ENCODE peak calls at places on chromosomes 3 and 15, in ten cellular contexts. V, P, Q, O, U, Y, X, R, H and G are unnamed samples.

GRCh38 chr15:92580933-92581445 is 74.6 kb downstream of the FAM174B start:
- DNase-seq in V (no peak), P (no peak), Q (no peak), O (no peak), U (no peak), Y (no peak), X (no peak), R (no peak), H (no peak), G (no peak)

GRCh38 chr3:118817748-118818165 is 216.9 kb downstream of the IGSF11 start:
- DNase-seq in V (peak), P (peak), Q (peak), O (peak), U (no peak), Y (no peak), X (peak), R (no peak), H (peak), G (peak)

GRCh38 chr3:148792540-148792939 is 35.1 kb upstream of the CPB1 start:
- DNase-seq in V (no peak), P (no peak), Q (no peak), O (no peak), U (no peak), Y (no peak), X (no peak), R (no peak), H (no peak), G (no peak)

GRCh38 chr15:73809728-73810501 is 56.8 kb upstream of the INSYN1 start:
- DNase-seq in V (no peak), P (no peak), Q (no peak), O (peak), U (no peak), Y (peak), X (no peak), R (peak), H (no peak), G (no peak)

GRCh38 chr3:128285925-128286275 is 132.6 kb downstream of the EEFSEC start:
- DNase-seq in V (no peak), P (no peak), Q (peak), O (no peak), U (no peak), Y (no peak), X (no peak), R (no peak), H (no peak), G (no peak)

GRCh38 chr3:124846189-124846588 is 41.0 kb downstream of the ITGB5 start:
- DNase-seq in V (no peak), P (no peak), Q (no peak), O (no peak), U (peak), Y (no peak), X (no peak), R (no peak), H (no peak), G (no peak)

GRCh38 chr3:130576571-130577266 is 59.7 kb downstream of the COL6A6 start:
- DNase-seq in V (no peak), P (no peak), Q (no peak), O (no peak), U (peak), Y (no peak), X (peak), R (no peak), H (no peak), G (no peak)

GRCh38 chr15:44101944-44102343 is 93.1 kb downstream of the FRMD5 start:
- DNase-seq in V (no peak), P (no peak), Q (no peak), O (no peak), U (peak), Y (no peak), X (peak), R (peak), H (no peak), G (no peak)

GRCh38 chr15:70508561-70509281 is 254.6 kb downstream of the UACA start:
- DNase-seq in V (no peak), P (no peak), Q (no peak), O (peak), U (peak), Y (no peak), X (no peak), R (no peak), H (no peak), G (peak)

GRCh38 chr15:68420186-68420684 is 11.7 kb downstream of the ITGA11 start:
- DNase-seq in V (no peak), P (peak), Q (peak), O (no peak), U (no peak), Y (no peak), X (no peak), R (no peak), H (no peak), G (no peak)

GRCh38 chr15:90855139-90855538 is 13.2 kb upstream of the FURIN start:
- DNase-seq in V (no peak), P (no peak), Q (no peak), O (no peak), U (no peak), Y (no peak), X (no peak), R (no peak), H (no peak), G (no peak)

GRCh38 chr3:139434764-139435291 is 41.5 kb downstream of the RBP2 start:
- DNase-seq in V (no peak), P (no peak), Q (no peak), O (no peak), U (peak), Y (no peak), X (no peak), R (peak), H (no peak), G (no peak)